ENCODE peak calls at places on chromosomes 6 and 20, in seven cellular contexts. J is GM23248; I is activated CD4-positive, alpha-beta T cell treated with anti-CD3 and anti-CD28 coated beads, Interleukin-2, amount 50 U/mL, for 1 hour; A is adipocyte; R is fibroblast of the conjunctiva; B is islet precursor cell; G is GM12865. W is an unnamed sample.
A peak's percentile ranks its signal among the peaks of the same experiment; 100 is the strongest.

GRCh38 chr6:45163952-45164766 is 164.0 kb upstream of the RUNX2 start:
- DNase-seq in J (peak; percentile 6), I (no peak), A (no peak), R (no peak), B (no peak), G (peak; percentile 75), W (no peak)

GRCh38 chr20:5073154-5074049 is 46.4 kb downstream of the PCNA start:
- DNase-seq in J (peak; percentile 92), I (no peak), A (peak; percentile 92), R (peak; percentile 65), B (peak; percentile 62), G (no peak), W (no peak)

GRCh38 chr20:3067139-3068009 is 4.0 kb upstream of the OXT start:
- DNase-seq in J (peak; percentile 82), I (no peak), A (no peak), R (no peak), B (peak; percentile 54), G (peak; percentile 63), W (no peak)

GRCh38 chr6:75481936-75482593 is 11.5 kb downstream of the FILIP1 start:
- DNase-seq in J (peak; percentile 72), I (no peak), A (peak; percentile 16), R (no peak), B (no peak), G (no peak), W (no peak)

GRCh38 chr6:40906759-40907158 is 132.3 kb downstream of the UNC5CL start:
- DNase-seq in J (peak; percentile 71), I (no peak), A (no peak), R (no peak), B (no peak), G (no peak), W (no peak)

GRCh38 chr20:48502758-48503157 is 325.0 kb downstream of the PREX1 start:
- DNase-seq in J (no peak), I (no peak), A (no peak), R (no peak), B (no peak), G (no peak), W (no peak)

GRCh38 chr6:53426117-53426516 is 77.4 kb upstream of the ELOVL5 start:
- DNase-seq in J (no peak), I (no peak), A (no peak), R (no peak), B (no peak), G (no peak), W (no peak)

GRCh38 chr20:34220581-34220980 is 20.6 kb upstream of the ASIP start:
- DNase-seq in J (peak; percentile 68), I (no peak), A (peak; percentile 56), R (no peak), B (no peak), G (no peak), W (no peak)

GRCh38 chr6:12119085-12119588 is 107.0 kb downstream of the HIVEP1 start:
- DNase-seq in J (no peak), I (peak; percentile 24), A (no peak), R (no peak), B (no peak), G (peak; percentile 90), W (peak; percentile 58)

GRCh38 chr20:33852971-33853813 is 42.0 kb downstream of the CHMP4B start:
- DNase-seq in J (no peak), I (no peak), A (no peak), R (no peak), B (no peak), G (no peak), W (peak; percentile 65)

GRCh38 chr6:111591370-111591900 is 14.2 kb downstream of the TRAF3IP2 start:
- DNase-seq in J (peak; percentile 100), I (no peak), A (peak; percentile 99), R (peak; percentile 99), B (no peak), G (no peak), W (no peak)

GRCh38 chr6:117547688-117548621 is 54.4 kb downstream of the GOPC start:
- DNase-seq in J (no peak), I (peak; percentile 26), A (peak; percentile 74), R (peak; percentile 38), B (no peak), G (peak; percentile 43), W (peak; percentile 11)

GRCh38 chr20:57658447-57659130 is 38.4 kb upstream of the ZBP1 start:
- DNase-seq in J (no peak), I (peak; percentile 0), A (no peak), R (no peak), B (peak; percentile 50), G (no peak), W (no peak)

W was measured in T-cell.